ENCODE peak calls at places on chromosomes 13 and 19, in four cellular contexts. Z, W, F and T are unnamed samples.

GRCh38 chr19:1923319-1923718 is 17.7 kb upstream of the CSNK1G2 start:
- DNase-seq in Z (no peak), W (no peak), F (no peak), T (no peak)

GRCh38 chr13:44763604-44764311 is 187.6 kb upstream of the TSC22D1 start:
- DNase-seq in Z (no peak), W (peak; percentile 41), F (peak; percentile 58), T (no peak)

GRCh38 chr19:52248256-52248655 is 21.1 kb upstream of the ZNF766 start:
- DNase-seq in Z (no peak), W (peak; percentile 66), F (peak; percentile 46), T (no peak)

GRCh38 chr19:45104658-45105384 is 11.8 kb downstream of the PPP1R37 start:
- DNase-seq in Z (no peak), W (no peak), F (no peak), T (no peak)

GRCh38 chr19:3099347-3100145 is 5.4 kb downstream of the GNA11 start:
- DNase-seq in Z (no peak), W (no peak), F (no peak), T (no peak)

GRCh38 chr19:48676887-48677286 is 4.1 kb upstream of the NTN5 start:
- DNase-seq in Z (no peak), W (peak; percentile 76), F (no peak), T (no peak)

GRCh38 chr13:19618925-19619324 is 14.5 kb upstream of the MPHOSPH8 start:
- DNase-seq in Z (no peak), W (no peak), F (peak; percentile 48), T (no peak)

GRCh38 chr13:45564108-45564507 is 51.4 kb downstream of the ERICH6B start:
- DNase-seq in Z (no peak), W (no peak), F (peak; percentile 7), T (no peak)

GRCh38 chr19:42216653-42217521 is 590 bp downstream of the DEDD2 start:
- DNase-seq in Z (no peak), W (peak; percentile 51), F (peak; percentile 47), T (peak; percentile 78)

GRCh38 chr19:6138066-6138465 is 2.6 kb downstream of the ACSBG2 start:
- DNase-seq in Z (no peak), W (no peak), F (no peak), T (no peak)

GRCh38 chr13:24741016-24741662 is 22.8 kb upstream of the RNF17 start:
- DNase-seq in Z (no peak), W (no peak), F (no peak), T (no peak)

GRCh38 chr19:9989504-9989903 is 20.8 kb downstream of the COL5A3 start:
- DNase-seq in Z (no peak), W (no peak), F (no peak), T (no peak)
- TF ChIP-seq POLR2AphosphoS5 in Z (no peak), W (no peak), F (no peak), T (no peak)

DNA sequence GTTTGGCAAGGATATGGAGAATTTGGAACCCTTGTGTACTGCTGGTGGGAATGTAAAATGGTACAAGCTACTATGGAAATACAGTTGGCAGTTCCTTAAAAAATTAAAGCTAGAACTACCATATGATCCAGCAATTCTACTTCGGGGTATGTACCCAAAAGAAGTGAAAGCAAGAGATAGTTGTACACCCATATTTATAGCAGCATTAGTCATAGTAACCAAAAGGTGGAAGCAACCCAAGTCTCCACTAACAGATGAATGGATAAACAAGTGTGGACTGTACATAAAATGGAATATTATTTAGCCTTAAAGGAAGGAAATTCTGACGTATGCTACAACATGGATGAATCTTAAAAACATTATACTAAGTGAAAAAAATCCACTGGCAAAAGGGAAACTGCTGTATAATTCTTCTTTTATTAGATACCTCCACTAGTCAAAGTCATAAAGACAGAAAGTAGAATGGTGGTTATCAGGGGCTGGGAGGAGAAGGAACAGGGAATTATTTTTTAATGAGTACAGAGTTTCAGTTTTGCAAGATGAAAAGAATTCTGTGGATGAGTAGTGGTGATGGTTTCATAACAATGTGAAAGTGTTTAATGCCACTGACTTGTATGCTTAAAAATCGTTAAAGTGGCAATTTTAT is 141.6 kb downstream of the RXFP2 start:
- DNase-seq in Z (no peak), W (no peak), F (no peak), T (no peak)
- H3K4me1 ChIP-seq in Z (peaks cover 2% of the 10 kb centered on the region), W (no peaks in the 10 kb centered on the region), F (no peaks in the 10 kb centered on the region), T (peaks cover 5% of the 10 kb centered on the region)

GRCh38 chr19:50838239-50838638 is 4.9 kb upstream of the KLK15 start:
- DNase-seq in Z (no peak), W (no peak), F (no peak), T (peak; percentile 21)
- TF ChIP-seq POLR2AphosphoS5 in Z (no peak), W (no peak), F (no peak), T (no peak)

DNA sequence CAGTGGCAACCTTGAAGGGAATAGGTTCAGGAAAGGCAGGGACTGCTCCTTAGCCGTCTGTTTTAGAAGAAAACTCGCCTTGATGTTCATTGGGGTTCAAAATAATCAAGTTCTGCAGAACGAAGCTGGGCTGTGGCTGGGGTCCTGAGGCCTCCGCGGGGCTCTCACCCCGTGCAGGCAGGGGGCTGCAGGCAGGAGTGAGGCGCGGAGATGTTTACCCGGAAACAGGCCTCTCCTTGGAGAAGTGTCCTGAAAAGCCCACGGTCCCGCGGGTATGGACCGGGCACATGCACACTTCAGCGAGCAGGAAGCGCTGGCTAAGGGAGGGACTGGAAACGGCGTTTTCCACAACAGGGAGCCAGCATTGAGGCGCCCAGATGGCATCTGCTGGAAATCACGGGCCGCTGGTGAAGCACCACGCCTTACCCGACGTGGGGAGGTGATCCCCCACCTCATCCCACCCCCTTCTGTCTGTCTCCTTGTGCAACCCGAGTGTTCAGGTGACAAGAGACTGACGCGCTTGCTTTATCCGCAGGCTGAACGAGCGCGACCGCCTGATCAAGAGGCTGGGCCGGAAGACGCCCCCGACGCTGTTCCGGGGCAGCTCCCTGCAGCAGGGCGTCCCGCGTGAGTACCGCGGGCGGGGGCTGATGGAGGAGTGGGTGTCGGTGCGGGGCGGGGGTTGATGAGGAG is 39.7 kb downstream of the SHISA2 start:
- DNase-seq in Z (no peak), W (no peak), F (no peak), T (no peak)
- H3K4me1 ChIP-seq in Z (peaks cover 7% of the 10 kb centered on the region), W (no peaks in the 10 kb centered on the region), F (peaks cover 46% of the 10 kb centered on the region), T (no peaks in the 10 kb centered on the region)

GRCh38 chr13:95552208-95552538 is 347 bp upstream of the CLDN10 start:
- DNase-seq in Z (no peak), W (no peak), F (no peak), T (no peak)

GRCh38 chr13:95556981-95557380 is 4.5 kb downstream of the CLDN10 start:
- DNase-seq in Z (no peak), W (no peak), F (no peak), T (no peak)

GRCh38 chr13:95553271-95553588 is 710 bp downstream of the CLDN10 start:
- DNase-seq in Z (no peak), W (no peak), F (no peak), T (no peak)

GRCh38 chr13:95553614-95554385 is 1.3 kb downstream of the CLDN10 start:
- DNase-seq in Z (no peak), W (no peak), F (no peak), T (no peak)

DNA sequence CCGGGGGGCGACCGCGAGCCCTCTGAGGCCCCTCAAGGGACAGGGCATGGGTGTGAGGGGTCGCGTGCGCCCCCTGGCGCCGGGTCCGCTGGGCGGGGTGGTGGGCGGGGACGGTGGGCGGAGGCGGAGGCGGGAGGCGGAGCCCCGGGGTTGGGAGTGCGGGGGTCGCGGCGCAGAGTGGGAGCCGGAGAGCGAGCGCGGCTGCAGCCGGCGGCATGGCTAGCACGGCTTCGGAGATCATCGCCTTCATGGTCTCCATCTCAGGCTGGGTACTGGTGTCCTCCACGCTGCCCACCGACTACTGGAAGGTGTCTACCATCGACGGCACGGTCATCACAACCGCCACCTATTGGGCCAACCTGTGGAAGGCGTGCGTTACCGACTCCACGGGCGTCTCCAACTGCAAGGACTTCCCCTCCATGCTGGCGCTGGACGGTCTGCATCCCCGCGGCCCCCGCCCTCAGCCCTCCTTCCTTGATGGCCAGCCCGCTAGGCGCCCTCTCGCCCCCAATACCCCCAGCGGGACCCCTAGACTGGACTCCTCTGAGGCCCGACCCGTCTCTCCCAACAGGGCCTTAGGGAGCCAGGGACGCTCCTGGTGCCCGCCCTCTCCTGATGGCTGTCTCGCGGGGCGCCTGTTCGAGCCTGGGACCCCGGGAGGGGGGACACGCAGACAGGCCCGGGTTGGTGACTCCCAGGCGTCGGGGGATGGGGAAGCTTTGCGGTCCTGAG is at the start of gene CLDN10:
- DNase-seq in Z (peak; percentile 53), W (no peak), F (no peak), T (no peak)
- TF ChIP-seq POLR2AphosphoS5 in Z (peak; percentile 87), W (no peak), F (no peak), T (no peak)

DNA sequence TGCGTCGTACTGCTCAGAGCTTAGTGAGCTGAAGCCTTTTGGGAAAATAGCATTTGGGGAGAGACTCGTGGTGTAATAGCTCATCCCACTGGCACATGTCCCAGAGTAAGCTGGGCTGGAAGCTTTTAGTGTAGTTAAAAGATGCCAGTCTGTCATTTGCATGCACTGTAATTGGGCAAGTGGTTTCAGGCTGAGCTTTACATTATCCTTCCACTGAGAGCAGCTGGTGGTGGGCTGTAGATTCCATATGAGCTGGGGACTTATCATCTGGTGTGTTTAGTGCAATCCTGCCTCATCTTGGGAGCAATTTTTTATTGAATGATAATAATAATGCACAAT is 69.9 kb downstream of the LRCH1 start:
- DNase-seq in Z (no peak), W (peak; percentile 41), F (no peak), T (peak; percentile 91)
- H3K4me1 ChIP-seq in Z (peaks cover 19% of the 10 kb centered on the region), W (peaks cover 30% of the 10 kb centered on the region), F (peaks cover 5% of the 10 kb centered on the region), T (peaks cover 66% of the 10 kb centered on the region)

GRCh38 chr19:18633321-18633720 is 3.5 kb upstream of the KLHL26 start:
- DNase-seq in Z (no peak), W (peak; percentile 47), F (no peak), T (no peak)

GRCh38 chr19:18634612-18635290 is 2.1 kb upstream of the KLHL26 start:
- DNase-seq in Z (no peak), W (peak; percentile 28), F (no peak), T (no peak)

GRCh38 chr19:18626906-18627305 is 9.9 kb upstream of the KLHL26 start:
- DNase-seq in Z (no peak), W (no peak), F (no peak), T (no peak)

DNA sequence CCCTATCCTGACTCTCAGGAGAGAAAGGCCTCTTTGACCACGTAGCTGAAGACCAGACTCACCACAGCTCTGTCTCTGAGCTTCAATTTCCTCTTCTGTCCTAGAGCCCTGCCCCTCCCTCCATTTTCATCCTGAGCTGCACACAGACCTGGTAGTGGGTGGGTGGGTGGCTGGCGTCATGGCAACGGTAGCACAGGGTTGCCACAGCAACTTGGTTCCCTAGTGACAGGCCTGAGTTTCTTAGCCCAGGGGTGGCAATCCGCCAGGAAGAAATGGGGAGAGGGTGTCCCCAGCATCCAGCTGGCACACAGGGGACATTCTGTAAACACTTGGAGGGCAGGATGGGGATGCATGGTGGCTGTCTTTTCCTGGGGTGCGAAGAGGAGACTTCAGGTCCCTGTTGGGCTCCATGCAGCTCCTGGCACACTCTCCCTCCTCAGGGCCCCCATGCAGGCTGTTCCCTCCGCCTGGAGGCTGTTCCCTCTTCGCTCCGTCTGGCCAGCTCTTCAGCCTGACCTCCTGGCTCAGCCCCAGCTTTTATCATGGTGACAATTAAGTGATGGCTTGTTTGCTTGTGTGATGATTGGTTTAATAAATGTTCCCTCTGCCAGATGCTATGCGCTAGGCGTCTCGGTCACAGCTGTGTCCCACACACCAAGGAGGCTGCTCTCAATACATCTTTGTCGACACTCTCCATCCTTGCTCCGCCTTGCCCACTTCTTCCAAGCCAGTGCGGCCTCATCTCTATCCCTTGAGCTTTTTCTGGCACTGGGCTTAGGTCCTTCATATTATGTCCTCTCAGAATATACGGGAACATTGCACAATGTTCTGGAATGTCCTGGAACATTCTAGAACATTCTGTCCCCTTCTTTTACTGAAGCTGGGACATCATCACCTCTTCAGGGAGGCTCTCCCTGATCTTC is 7.4 kb upstream of the KLHL26 start:
- DNase-seq in Z (no peak), W (no peak), F (no peak), T (no peak)
- TF ChIP-seq POLR2AphosphoS5 in Z (no peak), W (peak; percentile 36), F (no peak), T (peak; percentile 83)